ENCODE peak calls at places on chromosomes 13 and 19, in four cellular contexts. E is iris pigment epithelial cell, U is stromal cell of bone marrow, M is hypothalamus. L is an unnamed sample.

GRCh38 chr13:70959376-70959775 is 851.1 kb upstream of the KLHL1 start:
- DNase-seq in U (no peak), M (no peak), E (no peak), L (no peak)

GRCh38 chr19:18865973-18866799 is 29.8 kb downstream of the CERS1 start:
- DNase-seq in E (peak; percentile 52), U (no peak), M (peak; percentile 52), L (peak; percentile 99)

GRCh38 chr19:35214766-35215422 is 13.6 kb downstream of the FAM187B start:
- DNase-seq in U (no peak), M (no peak), E (no peak), L (no peak)

GRCh38 chr13:102721800-102722231 is 27.0 kb upstream of the METTL21C start:
- DNase-seq in M (peak; percentile 70), U (peak; percentile 60), E (peak; percentile 55), L (no peak)

GRCh38 chr19:50003810-50004419 is 21.3 kb downstream of the VRK3 start:
- DNase-seq in M (peak; percentile 19), U (peak; percentile 94), E (peak; percentile 91), L (no peak)

GRCh38 chr13:23786607-23787006 is 102.6 kb downstream of the MIPEP start:
- DNase-seq in U (no peak), E (no peak), M (no peak), L (no peak)

GRCh38 chr13:80037505-80037888 is 303.4 kb downstream of the SPRY2 start:
- DNase-seq in M (peak; percentile 31), U (peak; percentile 93), E (peak; percentile 95), L (no peak)

GRCh38 chr13:107205318-107206112 is 637.6 kb upstream of the ARGLU1 start:
- DNase-seq in E (peak; percentile 74), U (peak; percentile 37), M (peak; percentile 70), L (peak; percentile 76)

GRCh38 chr19:18507727-18508440 is 14.0 kb downstream of the ELL start:
- DNase-seq in U (no peak), M (no peak), E (no peak), L (no peak)

GRCh38 chr19:50818859-50819472 is 4.6 kb downstream of the KLK1 start:
- DNase-seq in U (no peak), E (no peak), M (no peak), L (no peak)

GRCh38 chr13:48804836-48805601 is 151.3 kb downstream of the CYSLTR2 start:
- DNase-seq in M (no peak), E (peak; percentile 56), U (no peak), L (no peak)

GRCh38 chr19:14479985-14480694 is 5.0 kb upstream of the PTGER1 start:
- DNase-seq in M (no peak), U (no peak), E (peak; percentile 31), L (peak; percentile 96)

GRCh38 chr13:94169783-94170513 is 309.5 kb downstream of the DCT start:
- DNase-seq in U (peak; percentile 59), M (no peak), E (peak; percentile 11), L (no peak)

GRCh38 chr19:20388826-20389225 is 176.8 kb downstream of the ZNF737 start:
- DNase-seq in U (no peak), M (no peak), E (no peak), L (no peak)

GRCh38 chr13:51620165-51620983 is 36.1 kb downstream of the WDFY2 start:
- DNase-seq in M (peak; percentile 21), E (no peak), U (no peak), L (no peak)

GRCh38 chr13:71459708-71460107 is 407.3 kb downstream of the DACH1 start:
- DNase-seq in U (no peak), E (no peak), M (no peak), L (no peak)

GRCh38 chr13:97281028-97281427 is 58.9 kb downstream of the MBNL2 start:
- DNase-seq in E (no peak), U (no peak), M (no peak), L (no peak)

GRCh38 chr13:26646603-26647002 is 89.1 kb downstream of the WASF3 start:
- DNase-seq in M (no peak), E (no peak), U (no peak), L (peak; percentile 39)

GRCh38 chr13:111245781-111246384 is 74.6 kb upstream of the TEX29 start:
- DNase-seq in E (peak; percentile 38), U (peak; percentile 66), M (no peak), L (no peak)

GRCh38 chr13:114141261-114141996 is 9.0 kb upstream of the RASA3 start:
- DNase-seq in E (no peak), M (no peak), U (no peak), L (no peak)

GRCh38 chr19:18683109-18683954 is at the start of gene CRTC1:
- DNase-seq in M (peak; percentile 68), U (peak; percentile 38), E (peak; percentile 79), L (peak; percentile 98)

GRCh38 chr19:14333101-14333871 is 48.0 kb upstream of the ADGRE5 start:
- DNase-seq in U (no peak), M (no peak), E (peak; percentile 46), L (peak; percentile 91)

GRCh38 chr13:46179576-46180368 is 2.2 kb downstream of the LCP1 start:
- DNase-seq in M (no peak), E (no peak), U (no peak), L (no peak)

GRCh38 chr13:114113961-114114360 is 18.5 kb downstream of the RASA3 start:
- DNase-seq in U (no peak), E (no peak), M (no peak), L (no peak)

GRCh38 chr13:26482451-26483197 is 74.9 kb upstream of the WASF3 start:
- DNase-seq in M (peak; percentile 38), E (peak; percentile 72), U (peak; percentile 54), L (peak; percentile 83)

GRCh38 chr13:30654430-30654829 is 36.7 kb downstream of the USPL1 start:
- DNase-seq in E (no peak), U (no peak), M (no peak), L (no peak)

GRCh38 chr13:51958217-51958547 is 53.1 kb downstream of the ATP7B start:
- DNase-seq in M (no peak), E (no peak), U (no peak), L (no peak)

GRCh38 chr13:101267656-101268055 is 148.7 kb downstream of the NALCN start:
- DNase-seq in U (peak; percentile 82), E (no peak), M (no peak), L (no peak)

GRCh38 chr13:65095697-65096096 is 2134.4 kb downstream of the PCDH9 start:
- DNase-seq in E (no peak), M (no peak), U (no peak), L (no peak)

GRCh38 chr19:397941-398706 is 10.8 kb downstream of the C2CD4C start:
- DNase-seq in U (no peak), E (no peak), M (no peak), L (no peak)

GRCh38 chr19:21688464-21688863 is 78.9 kb downstream of the ZNF100 start:
- DNase-seq in E (no peak), M (no peak), U (no peak), L (no peak)

GRCh38 chr19:15584541-15585115 is 30.4 kb upstream of the CYP4F8 start:
- DNase-seq in E (peak; percentile 45), M (peak; percentile 49), U (peak; percentile 23), L (peak; percentile 68)

L was measured in iPS-NIHi11.